ENCODE peak calls at places on chromosomes 11 and 22, in seven cellular contexts. K is K562, W is GM12878, O is H1, N is HCT116, Z is A549, X is NB4. P is an unnamed sample.

GRCh38 chr11:63573881-63574855 is 11.0 kb upstream of the PLAAT2 start:
- DNase-seq in K (peak; percentile 73), W (no peak), O (no peak), N (no peak), Z (peak; percentile 59), X (peak; percentile 83), P (no peak)

GRCh38 chr22:31583861-31584485 is 78.0 kb downstream of the PISD start:
- DNase-seq in K (no peak), W (no peak), O (no peak), N (no peak), Z (no peak), X (no peak), P (no peak)

GRCh38 chr11:47161134-47161854 is 15.4 kb downstream of the ARFGAP2 start:
- DNase-seq in K (peak; percentile 87), W (no peak), O (no peak), N (no peak), Z (peak; percentile 75), X (peak; percentile 78), P (peak; percentile 82)

GRCh38 chr11:95877288-95877687 is 46.6 kb downstream of the MTMR2 start:
- DNase-seq in K (no peak), W (no peak), O (no peak), N (no peak), Z (no peak), X (peak; percentile 9), P (no peak)

GRCh38 chr11:34605481-34606325 is 15.2 kb upstream of the EHF start:
- DNase-seq in K (no peak), W (no peak), O (no peak), N (no peak), Z (no peak), X (peak; percentile 5), P (no peak)

GRCh38 chr11:24704716-24705115 is 207.9 kb downstream of the LUZP2 start:
- DNase-seq in K (no peak), W (no peak), O (no peak), N (no peak), Z (no peak), X (no peak), P (no peak)

GRCh38 chr11:69296890-69297224 is 2.9 kb downstream of the MYEOV start:
- DNase-seq in K (no peak), W (no peak), O (no peak), N (no peak), Z (no peak), X (no peak), P (no peak)

GRCh38 chr11:119056397-119056999 is 507 bp downstream of the HYOU1 start:
- DNase-seq in K (peak; percentile 38), W (no peak), O (no peak), N (no peak), Z (no peak), X (peak; percentile 33), P (peak; percentile 55)

GRCh38 chr11:66478823-66479740 is 1.2 kb upstream of the DPP3 start:
- DNase-seq in K (peak; percentile 51), W (no peak), O (no peak), N (peak; percentile 27), Z (peak; percentile 44), X (peak; percentile 65), P (peak; percentile 65)

GRCh38 chr11:123628936-123629683 is 25.3 kb downstream of the SCN3B start:
- DNase-seq in K (no peak), W (no peak), O (no peak), N (no peak), Z (no peak), X (peak; percentile 11), P (no peak)

GRCh38 chr11:100929377-100929776 is 200.2 kb downstream of the PGR start:
- DNase-seq in K (no peak), W (no peak), O (no peak), N (no peak), Z (no peak), X (no peak), P (no peak)

GRCh38 chr22:50529416-50530279 is at the start of gene TYMP:
- DNase-seq in K (no peak), W (no peak), O (no peak), N (no peak), Z (no peak), X (no peak), P (no peak)

GRCh38 chr11:66106786-66107599 is 36.9 kb downstream of the PACS1 start:
- DNase-seq in K (no peak), W (no peak), O (no peak), N (no peak), Z (peak; percentile 23), X (peak; percentile 70), P (no peak)

GRCh38 chr11:119094816-119095065 is 6.9 kb downstream of the DPAGT1 start:
- DNase-seq in K (peak; percentile 52), W (no peak), O (no peak), N (no peak), Z (no peak), X (peak; percentile 86), P (peak; percentile 74)

GRCh38 chr11:65297026-65297667 is 17.5 kb upstream of the CDC42EP2 start:
- DNase-seq in K (no peak), W (no peak), O (no peak), N (no peak), Z (no peak), X (no peak), P (no peak)

GRCh38 chr11:2540521-2541320 is 95.9 kb downstream of the KCNQ1 start:
- DNase-seq in K (no peak), W (no peak), O (no peak), N (no peak), Z (no peak), X (no peak), P (no peak)

GRCh38 chr11:65781152-65781961 is 581 bp upstream of the AP5B1 start:
- DNase-seq in K (peak; percentile 74), W (no peak), O (no peak), N (no peak), Z (no peak), X (no peak), P (peak; percentile 73)

GRCh38 chr11:120801801-120802689 is 221.9 kb upstream of the TBCEL start:
- DNase-seq in K (peak; percentile 71), W (no peak), O (peak; percentile 25), N (peak; percentile 32), Z (peak; percentile 38), X (peak; percentile 52), P (peak; percentile 83)

GRCh38 chr22:48751539-48752437 is 1075.9 kb downstream of the BRD1 start:
- DNase-seq in K (no peak), W (no peak), O (no peak), N (no peak), Z (no peak), X (no peak), P (no peak)

GRCh38 chr11:100739636-100740035 is 52.5 kb downstream of the ARHGAP42 start:
- DNase-seq in K (no peak), W (no peak), O (no peak), N (peak; percentile 61), Z (peak; percentile 72), X (no peak), P (no peak)

GRCh38 chr11:46239801-46240061 is 37.7 kb upstream of the CREB3L1 start:
- DNase-seq in K (no peak), W (no peak), O (no peak), N (no peak), Z (no peak), X (no peak), P (no peak)

GRCh38 chr22:31628969-31629723 is 32.9 kb downstream of the PISD start:
- DNase-seq in K (no peak), W (no peak), O (no peak), N (no peak), Z (no peak), X (no peak), P (no peak)

GRCh38 chr22:30423296-30423958 is 2.1 kb upstream of the MTFP1 start:
- DNase-seq in K (no peak), W (no peak), O (no peak), N (no peak), Z (peak; percentile 76), X (peak; percentile 63), P (peak; percentile 76)

DNA sequence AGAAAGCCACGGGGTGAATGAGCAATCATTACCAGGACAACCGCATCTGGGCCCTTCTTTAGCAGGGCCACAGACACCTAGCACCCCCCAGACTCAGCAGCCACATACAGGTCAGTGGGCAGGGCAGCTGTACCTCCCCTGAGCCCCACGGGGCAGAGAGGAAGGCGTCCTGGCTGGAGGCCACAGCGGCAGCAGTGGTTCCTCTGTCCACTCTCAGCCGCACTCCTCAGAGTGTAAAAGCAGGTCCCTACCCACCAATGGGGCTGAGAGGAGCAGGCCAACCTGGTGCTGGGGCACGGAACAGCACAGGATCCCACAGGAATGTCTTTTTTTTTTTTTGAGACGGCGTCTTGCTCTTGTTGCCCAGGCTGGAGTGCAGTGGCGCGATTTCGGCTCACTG is 65.5 kb downstream of the APOL1 start:
- DNase-seq in K (no peak), W (no peak), O (no peak), N (no peak), Z (no peak), X (no peak), P (no peak)
- TF ChIP-seq MAX in K (no peak), W (no peak), O (no peak), N (no peak), Z (no peak), X (no peak), P (no peak)

DNA sequence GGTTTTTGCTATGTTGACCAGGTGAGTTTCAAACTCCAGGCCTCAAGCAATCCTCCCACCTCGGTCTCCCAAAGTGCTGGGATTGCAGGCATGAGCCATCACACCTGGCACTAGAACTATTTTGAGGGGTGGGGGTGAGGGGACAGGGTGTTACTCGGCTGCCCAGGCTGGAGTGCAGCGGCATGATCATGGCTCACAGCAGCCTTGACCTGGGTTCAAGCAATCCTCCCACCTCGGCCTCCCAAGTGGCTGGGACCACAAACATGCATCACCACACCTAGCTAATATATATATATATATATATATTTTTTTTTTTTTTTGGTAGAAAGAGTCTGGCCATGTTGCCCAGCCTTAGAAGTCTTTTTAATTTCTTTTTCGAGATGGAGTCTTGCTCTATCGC is 17.1 kb upstream of the IFITM3 start:
- DNase-seq in K (no peak), W (no peak), O (no peak), N (no peak), Z (no peak), X (no peak), P (no peak)
- TF ChIP-seq MAX in K (no peak), W (no peak), O (no peak), N (no peak), Z (no peak), X (no peak), P (no peak)

DNA sequence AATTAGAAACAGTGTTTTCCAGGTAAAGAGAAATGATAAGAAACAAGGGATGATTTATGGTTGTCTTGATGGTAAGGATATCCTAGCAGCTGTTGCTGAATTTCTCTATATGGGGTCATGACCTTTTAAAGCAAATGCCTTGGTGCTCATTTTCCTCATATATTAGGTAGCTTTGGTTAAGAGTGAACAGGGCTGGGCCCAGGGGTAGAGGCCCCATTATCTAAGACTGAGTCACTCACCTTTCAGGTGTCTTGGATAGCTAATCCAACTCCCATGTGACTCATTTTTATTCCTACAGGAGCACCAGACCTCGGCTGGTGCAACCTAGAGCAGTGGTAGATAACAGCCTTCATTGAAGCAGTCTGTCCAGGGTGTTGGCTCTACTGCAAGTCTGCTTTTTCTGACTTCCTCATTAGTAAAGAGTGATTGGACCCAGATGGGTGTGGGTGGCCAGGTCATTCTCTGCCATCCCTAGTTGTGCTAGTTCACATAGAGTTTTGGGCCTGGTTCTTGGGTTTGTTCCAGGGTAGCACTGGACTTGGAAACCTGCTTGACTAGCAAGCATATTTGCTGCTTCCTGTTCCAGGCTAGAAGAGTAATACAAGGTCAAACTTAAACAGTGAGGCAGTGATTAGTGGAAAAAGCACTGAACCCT is 37.4 kb downstream of the CTNND1 start:
- DNase-seq in K (peak; percentile 36), W (no peak), O (no peak), N (peak; percentile 94), Z (peak; percentile 67), X (peak; percentile 19), P (no peak)
- TF ChIP-seq MAX in K (no peak), W (no peak), O (no peak), N (peak; percentile 84), Z (no peak), X (no peak), P (no peak)

GRCh38 chr22:28208797-28209196 is 289.7 kb upstream of the PITPNB start:
- DNase-seq in K (no peak), W (no peak), O (no peak), N (no peak), Z (no peak), X (no peak), P (no peak)
- TF ChIP-seq MAX in K (no peak), W (no peak), O (no peak), N (no peak), Z (no peak), X (no peak), P (no peak)

P was measured in WTC11.